ENCODE peak calls at places on chromosomes 3 and 15, in seven cellular contexts. A is sigmoid colon; F is H9; Q is esophagus squamous epithelium; K is upper lobe of left lung; C is psoas muscle; O is CD8-positive, alpha-beta T cell. N is an unnamed sample. For H3K9me3, the result is how much of the 10 kb centered on the place peaks cover.

GRCh38 chr15:31758126-31758525 is 272.2 kb upstream of the CHRNA7 start:
- DNase-seq in C (peak), O (no peak), F (no peak), K (no peak), Q (no peak), A (no peak), N (no peak)

GRCh38 chr15:39242345-39242744 is 338.5 kb upstream of the THBS1 start:
- DNase-seq in F (no peak), K (no peak), Q (no peak), A (no peak), C (no peak), O (no peak), N (no peak)

GRCh38 chr3:120438971-120439370 is 11.8 kb downstream of the FSTL1 start:
- DNase-seq in C (peak), O (no peak), Q (peak), F (no peak), K (peak), A (peak), N (peak)

GRCh38 chr15:69663441-69663840 is 210.8 kb downstream of the RPLP1 start:
- DNase-seq in A (no peak), F (no peak), O (peak), C (no peak), Q (no peak), K (no peak), N (no peak)

GRCh38 chr3:139110072-139110830 is 65.6 kb upstream of the PRR23C start:
- DNase-seq in O (peak), K (no peak), F (peak), C (no peak), Q (no peak), A (no peak), N (peak)

GRCh38 chr3:152891678-152892077 is 56.7 kb downstream of the P2RY1 start:
- DNase-seq in K (no peak), O (no peak), Q (no peak), A (no peak), C (no peak), F (no peak), N (no peak)

GRCh38 chr15:74345051-74345450 is 22.4 kb downstream of the CYP11A1 start:
- DNase-seq in C (no peak), A (peak), F (no peak), Q (no peak), O (no peak), K (no peak), N (no peak)

GRCh38 chr15:57655809-57656208 is 50.7 kb upstream of the POLR2M start:
- DNase-seq in O (no peak), F (no peak), Q (no peak), K (no peak), C (no peak), A (no peak), N (no peak)

GRCh38 chr3:184805351-184806038 is 6.5 kb upstream of the VPS8 start:
- DNase-seq in F (no peak), O (no peak), A (no peak), Q (no peak), C (no peak), K (no peak), N (no peak)

GRCh38 chr3:180063783-180064182 is 27.0 kb upstream of the PEX5L start:
- DNase-seq in K (no peak), A (no peak), Q (no peak), O (no peak), F (no peak), C (no peak), N (no peak)

GRCh38 chr3:138187296-138188012 is at the start of gene ARMC8:
- DNase-seq in K (peak), A (peak), F (no peak), C (peak), Q (peak), O (no peak), N (no peak)

DNA sequence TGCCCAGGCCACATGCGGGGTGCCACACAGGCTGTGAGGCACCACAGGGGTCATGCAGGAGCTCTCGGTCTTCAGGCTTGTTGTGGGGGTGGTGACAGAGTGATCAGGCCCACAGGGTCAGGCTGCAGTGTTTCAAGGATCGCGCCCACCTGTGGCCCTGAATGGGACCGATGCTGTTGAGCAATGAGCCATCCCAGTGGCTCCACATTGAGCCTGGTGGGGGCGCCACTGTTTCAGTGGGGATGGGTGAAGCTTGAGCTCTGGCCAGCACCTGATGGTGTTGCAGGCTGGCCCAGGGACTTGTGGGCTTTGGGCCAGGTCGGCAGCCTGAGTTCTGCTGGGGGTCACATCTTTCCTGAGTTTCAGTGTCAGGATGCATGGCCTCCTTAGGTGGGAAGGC is 230.1 kb downstream of the UBE3A start:
- DNase-seq in K (no peak), Q (no peak), C (no peak), A (no peak), F (no peak), O (no peak), N (no peak)
- H3K9me3 ChIP-seq in K (under half), Q (under half), C (under half), A (under half), F (half or more), O (under half), N (under half)

GRCh38 chr15:65835452-65835851 is 33.8 kb upstream of the RAB11A start:
- DNase-seq in K (no peak), F (no peak), A (no peak), O (no peak), Q (no peak), C (no peak), N (no peak)

GRCh38 chr15:65829150-65829764 is 37.2 kb upstream of the DENND4A start:
- DNase-seq in A (no peak), K (no peak), F (no peak), C (no peak), O (no peak), Q (no peak), N (no peak)

GRCh38 chr15:65834603-65835282 is 34.5 kb upstream of the RAB11A start:
- DNase-seq in A (no peak), Q (no peak), O (no peak), K (no peak), F (no peak), C (no peak), N (no peak)

GRCh38 chr15:65833501-65834220 is 35.6 kb upstream of the RAB11A start:
- DNase-seq in K (no peak), A (no peak), Q (no peak), O (no peak), F (no peak), C (peak), N (no peak)

DNA sequence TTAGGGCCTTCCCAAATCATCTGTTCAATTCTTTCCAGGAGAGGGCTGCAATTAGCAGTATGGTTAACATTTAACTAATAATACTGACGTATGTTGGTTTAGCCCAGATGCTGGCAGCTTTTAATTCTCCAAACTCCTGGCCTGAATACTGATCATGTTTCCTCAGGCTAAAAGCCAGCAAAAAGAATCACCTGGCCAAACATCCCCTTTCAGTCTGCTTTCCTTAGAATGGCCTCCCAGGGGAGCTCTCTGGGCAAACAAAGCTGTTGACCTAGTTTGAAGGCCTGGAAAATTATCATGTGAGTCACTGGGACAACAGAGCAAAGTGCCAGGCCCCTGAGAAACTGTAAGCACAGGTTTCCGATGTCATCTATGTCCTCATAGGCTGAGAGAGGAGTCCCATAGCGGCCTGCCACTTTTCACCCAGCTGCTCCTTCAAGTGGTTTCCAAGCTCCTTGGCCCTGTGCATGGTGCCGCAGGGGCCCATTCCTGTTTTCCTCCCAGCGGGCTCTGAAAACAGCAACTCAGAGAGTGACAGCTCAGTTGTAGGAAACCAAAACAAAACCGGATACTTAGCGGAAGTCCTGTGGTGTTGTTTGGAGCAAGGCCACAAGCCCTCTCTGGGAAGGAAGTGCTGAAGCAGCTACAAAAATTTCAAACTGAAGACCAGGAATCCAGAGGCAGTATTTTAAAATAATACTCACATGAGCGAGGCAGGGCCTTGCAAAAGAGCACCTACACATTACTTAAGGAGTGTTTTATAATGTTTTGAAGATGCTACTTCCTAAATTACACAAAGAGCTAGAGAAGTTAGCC is 36.5 kb upstream of the RAB11A start:
- DNase-seq in F (peak), K (no peak), C (peak), A (peak), O (peak), Q (no peak), N (peak)
- TF ChIP-seq CTCF in F (peak), K (no peak), C (peak), A (no peak), O (no peak), Q (no peak), N (no peak)

DNA sequence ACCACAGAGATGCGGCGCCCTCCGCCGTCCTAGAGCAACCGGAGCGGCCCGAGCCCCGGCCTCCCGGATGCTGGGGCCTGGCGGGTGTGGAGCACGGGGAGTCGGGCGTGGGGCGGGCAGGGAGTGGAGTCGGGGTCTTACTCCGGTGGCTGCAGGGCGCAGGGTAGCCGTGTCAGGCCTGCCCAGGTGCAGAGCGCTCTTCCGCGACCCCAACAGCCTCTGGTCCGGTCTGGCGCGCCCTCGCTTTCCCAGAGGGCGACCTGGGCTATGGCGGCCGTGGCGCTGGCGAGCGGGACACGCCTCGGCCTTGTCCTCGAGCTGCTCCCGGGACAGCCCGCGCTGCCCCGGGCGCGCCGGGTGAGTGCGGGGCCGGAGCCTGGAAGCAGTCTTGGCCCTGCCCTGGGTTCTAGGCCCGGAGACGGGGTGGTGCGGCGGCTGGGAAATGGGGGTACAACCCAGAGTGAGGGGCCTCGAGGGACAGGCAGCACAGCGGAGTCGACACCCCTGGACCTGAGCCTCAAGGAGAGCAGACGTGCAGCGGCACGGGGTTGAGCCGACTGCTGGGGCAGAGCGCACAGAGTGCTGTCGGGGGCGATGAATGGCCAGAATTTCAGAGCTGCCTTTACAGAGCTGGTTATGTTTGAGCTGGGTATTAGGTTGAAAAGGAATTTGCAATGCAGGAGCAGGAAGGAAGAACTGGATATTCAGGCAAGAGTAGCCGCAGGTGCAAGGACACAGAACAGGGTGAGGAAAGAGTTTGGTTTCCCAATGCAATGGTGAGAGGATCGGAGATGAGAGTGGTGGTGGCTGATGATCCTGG is at the start of gene ZNF662:
- DNase-seq in Q (no peak), O (peak), A (peak), C (peak), F (peak), K (peak), N (peak)
- H3K9me3 ChIP-seq in Q (under half), O (under half), A (under half), C (under half), F (under half), K (under half), N (under half)

GRCh38 chr3:41893977-41894376 is 67.9 kb downstream of the ULK4 start:
- DNase-seq in K (no peak), Q (no peak), O (no peak), A (no peak), F (no peak), C (no peak), N (no peak)
- TF ChIP-seq CTCF in K (peak), Q (peak), O (peak), A (peak), F (peak), C (peak), N (peak)

GRCh38 chr15:66097151-66098018 is 156.2 kb downstream of the MEGF11 start:
- DNase-seq in C (no peak), A (peak), O (no peak), K (no peak), F (no peak), Q (no peak), N (no peak)
- H3K9me3 ChIP-seq in C (under half), A (under half), O (under half), K (under half), F (under half), Q (under half), N (under half)

GRCh38 chr15:96585634-96586386 is 255.3 kb downstream of the NR2F2 start:
- DNase-seq in A (no peak), C (no peak), F (no peak), Q (no peak), O (no peak), K (no peak), N (no peak)
- TF ChIP-seq CTCF in A (no peak), C (peak), F (peak), Q (no peak), O (no peak), K (no peak), N (no peak)

GRCh38 chr3:10390641-10391373 is 69.9 kb upstream of the SEC13 start:
- DNase-seq in F (no peak), O (no peak), A (no peak), C (no peak), K (no peak), Q (no peak), N (no peak)
- H3K9me3 ChIP-seq in F (under half), O (under half), A (under half), C (under half), K (under half), Q (under half), N (under half)

GRCh38 chr15:52680041-52680391 is 828 bp upstream of the ATOSA start:
- DNase-seq in K (no peak), Q (no peak), O (no peak), C (no peak), A (no peak), F (no peak), N (no peak)

GRCh38 chr15:52677593-52677992 is 1.6 kb downstream of the ATOSA start:
- DNase-seq in A (no peak), O (no peak), F (no peak), C (no peak), K (no peak), Q (no peak), N (no peak)

GRCh38 chr15:52678036-52678467 is 1.1 kb downstream of the ATOSA start:
- DNase-seq in O (peak), A (peak), Q (no peak), C (peak), F (peak), K (no peak), N (peak)

GRCh38 chr15:52679232-52680040 is at the start of gene ATOSA:
- DNase-seq in F (peak), K (peak), Q (peak), C (peak), O (peak), A (peak), N (peak)

GRCh38 chr15:52678468-52679231 is 538 bp downstream of the ATOSA start:
- DNase-seq in F (peak), O (peak), C (peak), A (peak), Q (peak), K (peak), N (peak)
- TF ChIP-seq CTCF in F (no peak), O (peak), C (no peak), A (no peak), Q (no peak), K (no peak), N (no peak)

DNA sequence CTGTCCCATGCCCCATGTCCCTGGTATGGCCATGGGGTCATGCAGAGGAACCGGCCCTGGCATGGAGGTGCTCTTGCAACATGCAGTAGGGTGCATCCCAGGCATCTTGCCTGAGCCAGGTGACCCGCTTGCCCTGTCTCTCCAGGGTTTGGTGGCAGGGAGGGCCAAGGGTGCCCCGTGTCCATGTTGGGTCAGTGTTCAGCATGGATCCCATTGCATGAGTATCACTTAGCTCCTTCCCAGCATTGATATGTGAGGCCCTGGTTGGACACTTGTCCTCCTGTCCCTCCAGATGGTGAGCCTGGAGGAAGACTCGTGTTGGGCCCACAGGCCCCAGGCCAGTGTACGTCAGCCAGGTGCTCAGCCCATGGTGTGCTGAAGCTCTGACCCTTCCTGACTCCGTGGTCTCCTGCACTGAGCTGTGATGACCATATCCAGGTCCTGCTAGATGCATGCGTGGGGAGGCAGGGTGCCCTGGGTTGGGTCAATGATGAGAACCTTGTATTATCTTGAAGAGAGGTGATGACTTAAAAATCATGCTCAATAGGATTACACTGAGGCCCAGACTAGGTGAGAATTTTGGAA is 205.0 kb downstream of the UBE3A start:
- DNase-seq in Q (no peak), A (no peak), O (no peak), F (no peak), C (no peak), K (no peak), N (no peak)
- H3K9me3 ChIP-seq in Q (under half), A (under half), O (under half), F (half or more), C (under half), K (under half), N (under half)

DNA sequence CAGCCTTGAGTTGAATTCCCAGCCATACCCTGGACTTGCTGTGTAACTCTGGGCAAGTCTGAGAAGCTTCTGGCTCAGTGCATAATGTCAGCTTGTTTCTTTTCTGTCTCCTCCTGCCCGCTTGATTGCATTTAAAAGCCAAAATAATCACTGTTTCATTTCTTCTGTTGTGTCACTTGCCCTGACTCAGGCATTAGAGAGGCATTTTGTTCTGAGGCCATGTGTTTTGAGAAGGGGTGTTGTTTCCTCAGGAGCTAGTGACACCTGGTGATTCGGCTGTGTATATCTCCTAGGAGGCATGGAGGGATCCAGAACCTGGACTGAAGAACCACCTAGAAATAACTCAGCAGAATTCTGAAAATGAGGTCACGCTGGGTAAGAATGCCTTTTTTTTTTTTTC is 16.0 kb downstream of the WDR73 start:
- DNase-seq in Q (no peak), K (no peak), O (no peak), C (no peak), A (no peak), F (peak), N (no peak)
- TF ChIP-seq CTCF in Q (no peak), K (no peak), O (no peak), C (peak), A (no peak), F (peak), N (no peak)